ENCODE peak calls at places on chromosomes 1 and 21, in eight cellular contexts. A, Q, U, V, Y, S, D and F are unnamed samples.

GRCh38 chr1:90717665-90718410 is 736 bp upstream of the BARHL2 start:
- DNase-seq in V (no peak), D (peak), Y (no peak), S (no peak), U (peak), A (peak), Q (peak), F (peak)

GRCh38 chr1:243351347-243351746 is 95.5 kb downstream of the SDCCAG8 start:
- DNase-seq in S (no peak), D (no peak), V (no peak), Y (no peak), Q (no peak), A (no peak), U (no peak), F (no peak)

GRCh38 chr1:160400646-160401486 is 502 bp downstream of the VANGL2 start:
- DNase-seq in S (no peak), V (no peak), D (no peak), U (peak), Y (no peak), A (peak), Q (no peak), F (no peak)

GRCh38 chr1:171468120-171468790 is 17.1 kb upstream of the PRRC2C start:
- DNase-seq in U (no peak), Y (no peak), V (no peak), A (no peak), Q (peak), S (no peak), D (peak), F (peak)

GRCh38 chr1:200260587-200261335 is 149.1 kb downstream of the ZNF281 start:
- DNase-seq in U (no peak), A (no peak), V (no peak), D (no peak), S (no peak), Y (no peak), Q (no peak), F (no peak)

GRCh38 chr1:35845766-35846165 is 37.2 kb upstream of the AGO1 start:
- DNase-seq in A (no peak), U (no peak), Q (no peak), Y (no peak), D (peak), V (no peak), S (no peak), F (no peak)

GRCh38 chr21:42685036-42685435 is 31.6 kb downstream of the PDE9A start:
- DNase-seq in S (no peak), Y (no peak), U (peak), D (no peak), A (no peak), Q (no peak), V (peak), F (no peak)

GRCh38 chr1:212607206-212607923 is 1.2 kb upstream of the ATF3 start:
- DNase-seq in S (peak), Y (no peak), A (peak), U (peak), D (no peak), Q (no peak), V (peak), F (peak)

GRCh38 chr1:19395678-19396192 is 83.6 kb downstream of the SLC66A1 start:
- DNase-seq in U (no peak), S (no peak), A (no peak), Q (peak), Y (peak), D (peak), V (no peak), F (peak)

GRCh38 chr1:150813028-150813707 is 5.1 kb upstream of the CTSK start:
- DNase-seq in D (peak), Q (peak), V (peak), U (peak), S (peak), A (peak), Y (peak), F (peak)

GRCh38 chr1:46198026-46198826 is at the start of gene POMGNT1:
- DNase-seq in S (no peak), D (peak), V (peak), U (peak), A (peak), Y (no peak), Q (peak), F (peak)

GRCh38 chr1:100950776-100951175 is 54.9 kb downstream of the SLC30A7 start:
- DNase-seq in Y (peak), V (no peak), S (no peak), A (no peak), Q (peak), U (peak), D (peak), F (peak)

GRCh38 chr21:35375115-35375514 is 326.0 kb upstream of the RUNX1 start:
- DNase-seq in U (no peak), V (no peak), S (no peak), Q (peak), Y (peak), D (peak), A (no peak), F (peak)

GRCh38 chr1:32753532-32754281 is 51.1 kb upstream of the SYNC start:
- DNase-seq in D (peak), A (peak), Y (no peak), U (peak), S (no peak), V (peak), Q (peak), F (peak)

GRCh38 chr1:9680828-9681227 is 29.3 kb downstream of the PIK3CD start:
- DNase-seq in A (no peak), U (no peak), V (no peak), D (no peak), S (no peak), Y (no peak), Q (no peak), F (no peak)

GRCh38 chr1:214224605-214225354 is 56.2 kb upstream of the SMYD2 start:
- DNase-seq in S (no peak), A (no peak), D (peak), V (no peak), U (peak), Q (peak), Y (no peak), F (peak)

GRCh38 chr1:218499021-218499691 is 154.0 kb downstream of the TGFB2 start:
- DNase-seq in U (no peak), Q (peak), Y (peak), S (no peak), D (peak), V (peak), A (no peak), F (peak)

GRCh38 chr1:211468595-211468994 is 23.4 kb downstream of the RD3 start:
- DNase-seq in A (no peak), U (no peak), Y (peak), D (peak), S (no peak), V (no peak), Q (peak), F (no peak)

GRCh38 chr1:185834371-185834900 is 100.2 kb downstream of the HMCN1 start:
- DNase-seq in A (no peak), V (no peak), Q (no peak), U (no peak), S (no peak), D (no peak), Y (no peak), F (no peak)

GRCh38 chr1:248847956-248848561 is 10.0 kb downstream of the ZNF672 start:
- DNase-seq in Q (no peak), D (no peak), S (peak), A (no peak), V (no peak), Y (no peak), U (peak), F (no peak)

GRCh38 chr1:165364432-165365133 is 8.1 kb upstream of the LMX1A start:
- DNase-seq in V (no peak), A (no peak), Y (peak), U (no peak), D (no peak), S (no peak), Q (peak), F (peak)

GRCh38 chr1:51515312-51515960 is 3.6 kb downstream of the EPS15 start:
- DNase-seq in V (no peak), S (no peak), D (no peak), U (no peak), A (no peak), Y (no peak), Q (no peak), F (no peak)

GRCh38 chr1:41810446-41810845 is 108.3 kb downstream of the HIVEP3 start:
- DNase-seq in A (peak), D (peak), U (peak), S (no peak), Q (peak), V (peak), Y (peak), F (peak)
- TF ChIP-seq CTCF in A (no peak), D (peak), U (no peak), S (no peak), Q (no peak), V (no peak), Y (no peak), F (no peak)

GRCh38 chr1:115322631-115323030 is 15.4 kb downstream of the NGF start:
- DNase-seq in S (no peak), D (peak), V (no peak), U (no peak), A (no peak), Y (no peak), Q (peak), F (peak)
- H3K4me3 ChIP-seq in S (no peak), D (no peak), V (no peak), U (no peak), A (no peak), Y (no peak), Q (no peak), F (no peak)

GRCh38 chr1:206738370-206739366 is 31.9 kb upstream of the IL19 start:
- DNase-seq in D (peak), V (peak), S (no peak), A (no peak), Q (peak), U (peak), Y (no peak), F (peak)
- TF ChIP-seq CTCF in D (peak), V (peak), S (no peak), A (peak), Q (peak), U (peak), Y (peak), F (peak)

GRCh38 chr1:235133086-235133485 is 4.4 kb upstream of the TOMM20 start:
- DNase-seq in S (no peak), U (no peak), A (no peak), V (no peak), Y (peak), D (no peak), Q (no peak), F (no peak)
- H3K4me3 ChIP-seq in S (no peak), U (no peak), A (no peak), V (no peak), Y (no peak), D (no peak), Q (no peak), F (no peak)

GRCh38 chr1:232949636-232950196 is 695 bp upstream of the NTPCR start:
- DNase-seq in V (no peak), D (no peak), U (no peak), Q (no peak), S (no peak), A (no peak), Y (no peak), F (no peak)

GRCh38 chr1:232952514-232953175 is 2.2 kb downstream of the NTPCR start:
- DNase-seq in U (peak), S (no peak), V (peak), A (peak), D (peak), Y (no peak), Q (peak), F (peak)

GRCh38 chr1:232951605-232952004 is 1.2 kb downstream of the NTPCR start:
- DNase-seq in V (no peak), A (no peak), U (no peak), S (no peak), D (no peak), Y (no peak), Q (no peak), F (no peak)

GRCh38 chr1:232950919-232951579 is 638 bp downstream of the NTPCR start:
- DNase-seq in Y (no peak), A (peak), U (peak), S (no peak), V (peak), D (peak), Q (no peak), F (no peak)

DNA sequence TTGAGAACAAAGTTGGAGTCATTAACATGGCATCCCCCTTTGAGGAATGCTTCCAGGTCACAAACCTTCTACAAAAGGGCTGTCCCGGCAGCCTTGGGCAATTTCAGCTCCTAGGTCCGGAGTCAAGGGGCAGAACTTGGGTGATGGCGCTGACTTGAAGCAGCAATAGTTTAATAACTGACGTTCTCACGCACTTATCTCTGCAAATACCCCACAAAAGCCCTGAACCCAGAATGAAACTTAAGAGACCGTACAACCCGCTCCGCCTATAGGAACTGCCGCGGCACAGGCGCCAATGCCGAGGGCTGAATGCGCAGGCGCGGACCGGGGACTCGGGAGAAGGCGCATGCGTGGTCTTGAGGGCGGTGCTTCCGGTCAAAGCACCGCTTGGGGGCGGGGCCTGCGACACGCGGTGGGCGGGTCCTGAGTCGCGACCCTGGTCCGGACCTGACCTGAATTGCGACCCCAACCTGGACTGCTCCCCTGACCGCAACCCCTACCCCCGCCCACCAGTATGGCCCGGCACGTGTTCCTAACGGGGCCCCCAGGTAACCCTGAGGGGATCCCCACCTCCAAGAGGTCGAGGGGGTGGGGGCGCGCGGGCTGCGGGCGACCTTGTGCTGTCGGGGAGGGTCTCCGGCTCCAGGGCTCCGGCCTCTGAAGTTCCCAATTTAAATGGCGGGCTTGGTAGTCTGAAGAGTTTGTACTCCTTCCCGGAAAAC is at the start of gene NTPCR:
- DNase-seq in D (peak), V (peak), U (peak), A (peak), Y (peak), Q (peak), S (peak), F (peak)
- TF ChIP-seq CTCF in D (peak), V (no peak), U (no peak), A (no peak), Y (no peak), Q (no peak), S (peak), F (no peak)

GRCh38 chr1:87428351-87428750 is 99.7 kb downstream of the LMO4 start:
- DNase-seq in V (no peak), U (peak), Y (no peak), A (no peak), D (no peak), S (no peak), Q (no peak), F (no peak)
- H3K4me3 ChIP-seq in V (no peak), U (no peak), Y (no peak), A (no peak), D (no peak), S (no peak), Q (no peak), F (no peak)

GRCh38 chr1:53470155-53470554 is 11.0 kb downstream of the DMRTB1 start:
- DNase-seq in A (peak), Y (no peak), V (no peak), U (peak), S (peak), Q (peak), D (peak), F (peak)
- TF ChIP-seq CTCF in A (peak), Y (peak), V (no peak), U (peak), S (peak), Q (peak), D (peak), F (peak)

GRCh38 chr1:190478193-190479007 is 736 bp upstream of the BRINP3 start:
- DNase-seq in V (peak), S (no peak), D (peak), Q (peak), Y (no peak), A (peak), U (peak), F (no peak)
- H3K4me3 ChIP-seq in V (no peak), S (peak), D (peak), Q (no peak), Y (no peak), A (peak), U (peak), F (peak)

GRCh38 chr1:39940980-39941871 is 13.7 kb upstream of the MFSD2A start:
- DNase-seq in Y (no peak), U (no peak), D (no peak), A (no peak), S (no peak), V (peak), Q (no peak), F (no peak)

GRCh38 chr1:39936724-39937491 is 18.0 kb upstream of the MFSD2A start:
- DNase-seq in Q (no peak), Y (no peak), V (peak), D (no peak), U (no peak), S (no peak), A (no peak), F (no peak)

GRCh38 chr1:39940253-39940652 is 14.7 kb upstream of the MFSD2A start:
- DNase-seq in Q (no peak), D (no peak), Y (no peak), U (no peak), A (no peak), V (peak), S (no peak), F (no peak)

GRCh38 chr1:39933956-39934941 is 20.7 kb upstream of the MFSD2A start:
- DNase-seq in Q (peak), V (peak), U (no peak), S (peak), Y (peak), D (peak), A (peak), F (peak)

GRCh38 chr1:39938856-39939255 is 16.1 kb upstream of the MFSD2A start:
- DNase-seq in S (no peak), Q (no peak), D (no peak), U (no peak), A (no peak), V (no peak), Y (no peak), F (no peak)
- TF ChIP-seq CTCF in S (no peak), Q (no peak), D (no peak), U (no peak), A (no peak), V (no peak), Y (no peak), F (no peak)